ENCODE peak calls at places on chromosome 15, in six cellular contexts. O is A549, T is endothelial cell of umbilical vein, C is K562, S is GM12878, D is HepG2. R is an unnamed sample.

GRCh38 chr15:24858737-24859601 is 95.8 kb upstream of the SNRPN start:
- DNase-seq in T (peak), D (no peak), O (no peak), S (no peak), C (no peak), R (no peak)

GRCh38 chr15:98177950-98178848 is 217.7 kb downstream of the ARRDC4 start:
- DNase-seq in D (peak), O (peak), S (no peak), C (peak), T (peak), R (peak)

GRCh38 chr15:86183765-86184491 is 104.3 kb downstream of the AGBL1 start:
- DNase-seq in S (no peak), T (no peak), O (no peak), C (no peak), D (no peak), R (no peak)

GRCh38 chr15:53193149-53193548 is 403.0 kb upstream of the ONECUT1 start:
- DNase-seq in D (peak), T (peak), O (no peak), S (no peak), C (no peak), R (peak)

GRCh38 chr15:20340931-20341661 is 200.5 kb downstream of the GOLGA6L6 start:
- DNase-seq in C (no peak), S (no peak), O (no peak), T (peak), D (no peak), R (peak)

GRCh38 chr15:50024183-50024795 is 94.7 kb downstream of the ATP8B4 start:
- DNase-seq in C (no peak), S (no peak), O (no peak), T (no peak), D (no peak), R (no peak)

GRCh38 chr15:42060797-42061196 is 33.6 kb downstream of the PLA2G4D start:
- DNase-seq in T (no peak), O (no peak), S (no peak), D (peak), C (no peak), R (no peak)

GRCh38 chr15:25368855-25369254 is 70.0 kb downstream of the UBE3A start:
- DNase-seq in T (no peak), C (no peak), O (no peak), D (no peak), S (no peak), R (no peak)

GRCh38 chr15:96087180-96087886 is 243.2 kb upstream of the NR2F2 start:
- DNase-seq in T (peak), S (no peak), O (no peak), C (no peak), D (no peak), R (no peak)

GRCh38 chr15:44633603-44634002 is 29.9 kb downstream of the SPG11 start:
- DNase-seq in O (no peak), C (no peak), T (peak), S (no peak), D (no peak), R (peak)

GRCh38 chr15:54792526-54792925 is 404.2 kb downstream of the RSL24D1 start:
- DNase-seq in O (no peak), D (no peak), S (no peak), T (no peak), C (no peak), R (no peak)

GRCh38 chr15:64263567-64263966 is 92.4 kb downstream of the CSNK1G1 start:
- DNase-seq in T (no peak), S (peak), D (no peak), O (no peak), C (no peak), R (no peak)

GRCh38 chr15:95291878-95292472 is 1038.5 kb upstream of the NR2F2 start:
- DNase-seq in T (peak), D (peak), C (peak), S (no peak), O (peak), R (peak)

GRCh38 chr15:41918506-41919126 is 24.8 kb upstream of the SPTBN5 start:
- DNase-seq in S (no peak), D (no peak), T (no peak), O (no peak), C (no peak), R (no peak)

GRCh38 chr15:62306851-62307504 is 141.9 kb upstream of the C2CD4B start:
- DNase-seq in T (peak), S (no peak), C (peak), O (peak), D (peak), R (peak)

GRCh38 chr15:90686435-90687218 is 30.5 kb upstream of the BLM start:
- DNase-seq in O (no peak), T (no peak), S (peak), C (no peak), D (no peak), R (peak)

GRCh38 chr15:40925495-40925862 is 3.7 kb upstream of the DLL4 start:
- DNase-seq in D (no peak), C (no peak), T (no peak), O (no peak), S (no peak), R (no peak)

GRCh38 chr15:59688383-59688887 is 685 bp downstream of the BNIP2 start:
- DNase-seq in T (peak), C (no peak), O (peak), S (peak), D (peak), R (peak)

GRCh38 chr15:40769310-40770146 is at the start of gene C15orf62:
- DNase-seq in S (peak), T (peak), O (no peak), D (no peak), C (no peak), R (peak)

DNA sequence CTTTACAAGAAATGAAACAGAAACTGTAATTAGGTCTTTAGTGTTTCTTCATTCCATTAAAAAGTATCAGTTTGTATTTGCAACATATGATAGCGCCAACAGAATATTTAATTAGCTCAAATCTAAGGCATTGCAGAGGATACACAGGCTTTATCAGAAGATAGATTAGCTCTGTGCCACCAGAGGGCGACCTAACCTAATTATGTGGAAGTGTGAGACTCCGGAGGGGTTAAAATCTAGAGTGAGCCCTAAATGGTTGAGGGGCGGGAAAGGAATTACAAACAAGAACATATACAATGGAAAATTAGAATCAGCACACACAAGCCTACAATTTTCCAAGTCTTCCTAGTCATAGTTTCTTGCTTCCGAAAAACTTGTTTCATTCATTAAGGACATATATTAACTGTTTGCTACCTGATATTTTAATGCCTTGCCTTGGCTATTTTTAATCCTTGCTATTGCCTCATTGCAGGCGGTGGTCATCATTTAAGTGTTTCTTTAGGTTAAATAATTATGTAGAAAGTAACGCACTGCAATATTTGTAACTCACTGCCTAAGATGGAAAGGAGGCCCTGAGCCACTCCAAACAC is 18.0 kb upstream of the RYR3 start:
- DNase-seq in D (peak), S (no peak), C (peak), O (peak), T (peak), R (peak)
- TF ChIP-seq MYC in D (no peak), S (no peak), C (no peak), O (no peak), T (no peak), R (no peak)

GRCh38 chr15:74364936-74365618 is 2.4 kb downstream of the CYP11A1 start:
- DNase-seq in C (no peak), O (no peak), D (no peak), T (no peak), S (no peak), R (no peak)

GRCh38 chr15:74369084-74369745 is 1.8 kb upstream of the CYP11A1 start:
- DNase-seq in T (no peak), S (no peak), C (peak), D (no peak), O (no peak), R (no peak)

GRCh38 chr15:74365619-74366445 is 1.6 kb downstream of the CYP11A1 start:
- DNase-seq in C (no peak), O (no peak), S (no peak), T (peak), D (peak), R (no peak)

GRCh38 chr15:74368121-74368520 is 675 bp upstream of the CYP11A1 start:
- DNase-seq in S (no peak), C (no peak), T (no peak), O (no peak), D (no peak), R (no peak)

DNA sequence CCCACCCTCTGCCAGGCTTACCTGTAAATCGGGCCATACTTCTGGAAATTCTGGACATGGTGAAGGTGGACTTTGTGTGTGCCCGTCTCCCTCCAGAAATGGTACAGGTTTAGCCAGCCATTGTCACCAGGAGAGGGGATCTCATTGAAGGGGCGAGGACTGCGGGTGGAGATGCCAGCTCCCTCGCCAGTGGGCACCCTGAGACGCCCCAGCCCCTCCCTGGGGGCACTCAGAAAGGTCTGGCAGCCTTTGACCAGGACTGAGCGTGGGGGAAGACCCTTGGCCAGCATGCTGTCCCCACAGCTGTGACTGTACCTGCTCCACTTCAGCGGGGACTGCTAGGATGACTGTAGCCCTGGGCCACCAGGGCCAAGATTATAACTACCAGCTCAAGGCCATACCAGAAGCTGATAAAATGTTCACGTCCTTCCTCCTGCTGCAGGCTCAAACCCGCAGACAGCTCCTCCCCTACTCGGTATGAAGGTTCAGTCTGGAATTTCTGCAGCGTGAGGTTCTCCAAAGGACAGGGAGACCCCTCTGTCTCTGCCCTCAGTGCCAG is at the start of gene CYP11A1:
- DNase-seq in C (no peak), S (no peak), D (no peak), T (no peak), O (no peak), R (no peak)
- H3K4me3 ChIP-seq in C (no peak), S (no peak), D (no peak), T (no peak), O (no peak), R (no peak)

GRCh38 chr15:31016446-31016915 is 25.1 kb upstream of the MTMR10 start:
- DNase-seq in O (no peak), C (no peak), D (no peak), T (peak), S (no peak), R (no peak)
- TF ChIP-seq MAX in O (no peak), C (no peak), D (no peak), T (no peak), S (no peak), R (no peak)

GRCh38 chr15:57235865-57236264 is 140.4 kb upstream of the CGNL1 start:
- DNase-seq in D (no peak), O (no peak), T (peak), S (no peak), C (peak), R (no peak)

GRCh38 chr15:57237676-57238075 is 138.6 kb upstream of the CGNL1 start:
- DNase-seq in O (no peak), T (no peak), C (no peak), D (no peak), S (no peak), R (no peak)

GRCh38 chr15:57237282-57237642 is 139.0 kb upstream of the CGNL1 start:
- DNase-seq in D (no peak), O (no peak), C (no peak), T (no peak), S (no peak), R (no peak)

GRCh38 chr15:57235186-57235585 is 141.1 kb upstream of the CGNL1 start:
- DNase-seq in T (no peak), D (no peak), S (no peak), O (no peak), C (no peak), R (no peak)

GRCh38 chr15:57236561-57237281 is 139.6 kb upstream of the CGNL1 start:
- DNase-seq in T (no peak), S (no peak), C (no peak), O (no peak), D (no peak), R (no peak)
- TF ChIP-seq MYC in T (no peak), S (no peak), C (no peak), O (no peak), D (no peak), R (no peak)

GRCh38 chr15:39585394-39585841 is 4.5 kb downstream of the THBS1 start:
- DNase-seq in S (no peak), O (no peak), C (no peak), D (no peak), T (peak), R (no peak)
- H3K4me3 ChIP-seq in S (no peak), O (no peak), C (no peak), D (no peak), T (peak), R (no peak)

DNA sequence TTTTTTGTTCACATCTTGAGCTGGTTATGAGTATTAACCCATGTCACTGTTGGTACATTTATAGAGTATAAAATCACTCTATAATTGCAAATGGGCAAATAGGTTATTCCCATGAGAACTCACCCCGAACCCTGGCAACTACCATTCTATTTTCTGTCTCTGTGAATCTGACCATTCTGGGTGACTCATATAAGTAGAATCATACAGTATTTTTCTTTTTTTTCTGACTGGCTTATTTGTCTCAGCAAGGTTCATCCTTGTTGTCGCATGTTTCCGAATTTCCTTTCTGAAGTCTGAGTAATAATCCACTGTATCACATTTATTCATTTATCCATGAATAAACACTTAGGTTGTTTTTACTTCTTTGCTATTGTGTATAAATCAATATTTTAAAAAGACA is 59.9 kb upstream of the CHRM5 start:
- DNase-seq in C (no peak), S (no peak), T (peak), D (no peak), O (no peak), R (no peak)
- TF ChIP-seq MAX in C (no peak), S (no peak), T (no peak), D (no peak), O (no peak), R (no peak)

GRCh38 chr15:75167588-75168076 is 34.0 kb upstream of the C15orf39 start:
- DNase-seq in C (no peak), S (no peak), T (no peak), D (no peak), O (no peak), R (peak)
- TF ChIP-seq MYC in C (no peak), S (no peak), T (no peak), D (no peak), O (no peak), R (no peak)

DNA sequence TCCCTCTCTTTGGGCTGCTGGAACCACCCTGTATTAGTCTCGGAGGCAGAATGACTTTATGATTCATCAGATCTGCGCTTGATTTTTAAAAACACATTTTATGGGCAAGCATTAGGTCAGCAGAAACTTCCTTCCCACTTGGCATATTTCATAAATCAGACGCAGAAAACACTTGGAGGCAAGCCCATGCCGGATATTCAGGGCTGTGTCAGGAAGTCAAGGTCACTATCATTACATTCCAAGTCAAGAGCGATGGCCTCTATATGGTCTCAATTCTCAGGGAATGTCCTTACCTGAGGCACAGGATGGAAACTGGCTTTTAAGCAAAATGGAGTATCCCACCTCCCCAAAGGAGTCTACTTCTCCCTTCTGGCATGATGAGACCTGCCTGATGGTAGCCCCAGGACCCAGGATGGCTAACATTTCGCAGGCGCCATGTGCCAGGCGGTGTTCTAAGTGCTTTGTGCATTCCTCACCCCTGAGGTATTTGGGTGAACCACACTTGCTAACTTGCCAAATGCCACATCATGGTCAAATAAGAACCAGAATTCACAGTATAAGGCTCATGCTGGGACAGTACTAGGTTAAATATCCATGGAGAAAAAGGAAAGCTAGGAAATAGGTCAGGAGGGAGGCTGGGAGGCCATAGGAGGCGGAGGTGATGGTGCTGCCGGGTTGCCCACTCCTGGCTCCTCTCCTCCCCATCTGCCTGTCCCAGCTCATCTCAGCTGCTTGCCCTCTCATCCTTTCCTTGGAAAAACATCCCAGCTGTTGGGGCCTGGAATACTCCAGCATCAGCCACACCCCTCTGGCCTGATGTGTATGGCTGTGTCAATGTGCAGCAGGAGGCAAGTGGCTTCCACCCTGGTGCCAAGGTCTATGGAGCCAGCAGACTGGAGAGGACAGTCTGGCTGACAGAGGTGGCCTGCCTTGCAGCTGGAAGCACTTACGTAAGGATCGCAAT is 18.8 kb downstream of the BCL2L10 start:
- DNase-seq in C (no peak), D (no peak), S (no peak), T (peak), O (peak), R (no peak)
- H3K4me3 ChIP-seq in C (no peak), D (no peak), S (no peak), T (peak), O (no peak), R (no peak)

DNA sequence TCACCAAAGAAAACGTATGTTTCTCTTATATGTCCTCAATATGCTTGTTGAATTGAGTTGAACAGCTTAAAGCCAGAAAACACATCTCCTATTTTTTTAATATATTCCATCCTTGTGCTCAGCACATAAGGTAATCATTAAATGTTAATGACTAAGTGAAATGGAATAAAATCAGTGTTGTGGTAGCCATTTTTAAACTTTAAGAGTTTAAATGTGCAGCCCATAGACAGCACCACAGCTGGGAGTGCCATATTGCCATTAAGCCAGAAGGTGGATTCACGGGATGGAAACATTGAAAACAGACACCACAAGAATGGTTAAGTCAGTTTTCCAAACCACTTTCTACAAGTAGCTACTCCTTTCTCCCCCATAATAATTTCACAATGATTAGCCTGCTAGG is 76.8 kb upstream of the C15orf61 start:
- DNase-seq in D (no peak), C (no peak), T (no peak), S (no peak), O (no peak), R (no peak)
- TF ChIP-seq MAX in D (no peak), C (no peak), T (no peak), S (no peak), O (no peak), R (no peak)

R was measured in NB4.